ENCODE peak calls at places on chromosome 12, in six cellular contexts. One of them, this sample, is unnamed.

GRCh38 chr12:76518699-76519098 is 40.9 kb downstream of the OSBPL8 start:
- DNase-seq in CD8-positive, alpha-beta T cell: no peak
- DNase-seq in cardiac fibroblast: no peak
- DNase-seq in astrocyte of the spinal cord: no peak
- DNase-seq in gastrocnemius medialis: no peak
- DNase-seq in ovary: no peak
- DNase-seq in this sample: no peak

GRCh38 chr12:11162494-11162893 is 8.5 kb upstream of the SMIM10L1 start:
- DNase-seq in CD8-positive, alpha-beta T cell: no peak
- DNase-seq in ovary: no peak
- DNase-seq in astrocyte of the spinal cord: no peak
- DNase-seq in gastrocnemius medialis: no peak
- DNase-seq in cardiac fibroblast: no peak
- DNase-seq in this sample: peak; percentile 11

GRCh38 chr12:26870491-26871419 is 37.8 kb upstream of the ITPR2 start:
- DNase-seq in ovary: no peak
- DNase-seq in gastrocnemius medialis: no peak
- DNase-seq in CD8-positive, alpha-beta T cell: no peak
- DNase-seq in cardiac fibroblast: peak; percentile 91
- DNase-seq in astrocyte of the spinal cord: peak; percentile 7
- DNase-seq in this sample: peak; percentile 78

GRCh38 chr12:105706321-105706972 is 376.0 kb downstream of the C12orf75 start:
- DNase-seq in CD8-positive, alpha-beta T cell: no peak
- DNase-seq in ovary: no peak
- DNase-seq in cardiac fibroblast: no peak
- DNase-seq in astrocyte of the spinal cord: peak; percentile 83
- DNase-seq in gastrocnemius medialis: peak; percentile 81
- DNase-seq in this sample: peak; percentile 23

GRCh38 chr12:76329163-76329562 is 19.1 kb downstream of the BBS10 start:
- DNase-seq in CD8-positive, alpha-beta T cell: no peak
- DNase-seq in ovary: no peak
- DNase-seq in astrocyte of the spinal cord: peak; percentile 63
- DNase-seq in gastrocnemius medialis: no peak
- DNase-seq in cardiac fibroblast: peak; percentile 88
- DNase-seq in this sample: peak; percentile 85

GRCh38 chr12:98754095-98754494 is 109.0 kb downstream of the APAF1 start:
- DNase-seq in cardiac fibroblast: peak; percentile 6
- DNase-seq in gastrocnemius medialis: no peak
- DNase-seq in CD8-positive, alpha-beta T cell: no peak
- DNase-seq in ovary: no peak
- DNase-seq in astrocyte of the spinal cord: peak; percentile 86
- DNase-seq in this sample: peak; percentile 70

GRCh38 chr12:102543494-102543893 is 63.1 kb upstream of the IGF1 start:
- DNase-seq in gastrocnemius medialis: no peak
- DNase-seq in astrocyte of the spinal cord: no peak
- DNase-seq in CD8-positive, alpha-beta T cell: no peak
- DNase-seq in cardiac fibroblast: no peak
- DNase-seq in ovary: no peak
- DNase-seq in this sample: no peak

GRCh38 chr12:93015970-93016751 is 87.1 kb upstream of the EEA1 start:
- DNase-seq in CD8-positive, alpha-beta T cell: no peak
- DNase-seq in gastrocnemius medialis: no peak
- DNase-seq in astrocyte of the spinal cord: peak; percentile 33
- DNase-seq in ovary: no peak
- DNase-seq in cardiac fibroblast: peak; percentile 10
- DNase-seq in this sample: peak; percentile 52

GRCh38 chr12:46366771-46367170 is 5.8 kb downstream of the SLC38A2 start:
- DNase-seq in astrocyte of the spinal cord: no peak
- DNase-seq in CD8-positive, alpha-beta T cell: no peak
- DNase-seq in cardiac fibroblast: peak; percentile 40
- DNase-seq in ovary: no peak
- DNase-seq in gastrocnemius medialis: no peak
- DNase-seq in this sample: no peak

GRCh38 chr12:201361-201760 is 12.6 kb downstream of the SLC6A12 start:
- DNase-seq in CD8-positive, alpha-beta T cell: no peak
- DNase-seq in ovary: no peak
- DNase-seq in astrocyte of the spinal cord: no peak
- DNase-seq in gastrocnemius medialis: no peak
- DNase-seq in cardiac fibroblast: no peak
- DNase-seq in this sample: no peak

GRCh38 chr12:204261-204678 is 9.7 kb downstream of the SLC6A12 start:
- DNase-seq in gastrocnemius medialis: no peak
- DNase-seq in astrocyte of the spinal cord: no peak
- DNase-seq in CD8-positive, alpha-beta T cell: no peak
- DNase-seq in ovary: no peak
- DNase-seq in cardiac fibroblast: no peak
- DNase-seq in this sample: no peak

GRCh38 chr12:203074-203461 is 10.9 kb downstream of the SLC6A12 start:
- DNase-seq in cardiac fibroblast: no peak
- DNase-seq in CD8-positive, alpha-beta T cell: no peak
- DNase-seq in gastrocnemius medialis: no peak
- DNase-seq in ovary: no peak
- DNase-seq in astrocyte of the spinal cord: no peak
- DNase-seq in this sample: no peak

GRCh38 chr12:203462-204260 is 10.3 kb downstream of the SLC6A12 start:
- DNase-seq in CD8-positive, alpha-beta T cell: no peak
- DNase-seq in cardiac fibroblast: peak; percentile 17
- DNase-seq in gastrocnemius medialis: no peak
- DNase-seq in astrocyte of the spinal cord: no peak
- DNase-seq in ovary: peak; percentile 68
- DNase-seq in this sample: no peak

DNA sequence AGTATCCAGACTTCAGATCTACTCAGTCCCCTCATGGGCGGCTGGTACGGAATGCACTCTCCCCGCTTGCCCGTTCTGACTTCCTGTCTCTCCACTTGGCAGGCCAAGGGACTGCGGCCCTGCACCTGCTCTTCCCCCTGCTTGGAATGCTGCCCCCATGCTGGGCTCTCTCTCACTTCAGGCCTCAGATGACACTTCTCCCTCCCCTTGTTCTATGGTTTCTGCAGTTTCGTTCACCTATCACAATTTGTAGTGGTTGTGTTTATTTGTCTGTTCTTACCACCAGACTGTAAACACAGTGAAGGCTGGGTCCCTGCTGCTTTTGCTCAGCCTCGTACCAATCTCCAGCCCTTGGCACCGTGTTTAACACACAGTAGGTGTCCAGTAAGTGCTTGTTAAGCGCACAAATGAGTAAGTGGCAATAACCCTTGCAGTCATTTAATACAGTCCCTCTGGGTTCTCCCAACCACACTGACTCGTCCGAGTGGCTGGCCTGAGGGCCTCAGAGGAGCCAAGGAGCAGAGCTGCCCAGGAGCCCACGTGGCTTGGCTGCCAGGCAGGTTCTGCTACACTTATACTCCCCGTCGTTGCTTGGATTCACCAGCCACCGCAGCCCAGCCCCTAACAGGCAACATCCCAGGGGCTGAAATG is 11.8 kb downstream of the SLC6A12 start:
- DNase-seq in CD8-positive, alpha-beta T cell: no peak
- DNase-seq in cardiac fibroblast: no peak
- DNase-seq in gastrocnemius medialis: peak; percentile 32
- DNase-seq in ovary: no peak
- DNase-seq in astrocyte of the spinal cord: no peak
- DNase-seq in this sample: peak; percentile 10
- H3K4me3 ChIP-seq in CD8-positive, alpha-beta T cell: no peak overlapping the region
- H3K4me3 ChIP-seq in cardiac fibroblast: no peak overlapping the region
- H3K4me3 ChIP-seq in gastrocnemius medialis: peak overlapping the region; percentile 25
- H3K4me3 ChIP-seq in ovary: no peak overlapping the region
- H3K4me3 ChIP-seq in astrocyte of the spinal cord: no peak overlapping the region
- H3K4me3 ChIP-seq in this sample: no peak overlapping the region

GRCh38 chr12:107622005-107622404 is 63.6 kb upstream of the PWP1 start:
- DNase-seq in CD8-positive, alpha-beta T cell: no peak
- DNase-seq in cardiac fibroblast: peak; percentile 2
- DNase-seq in gastrocnemius medialis: no peak
- DNase-seq in ovary: no peak
- DNase-seq in astrocyte of the spinal cord: peak; percentile 12
- DNase-seq in this sample: peak; percentile 12
- TF ChIP-seq CTCF in CD8-positive, alpha-beta T cell: no peak
- TF ChIP-seq CTCF in cardiac fibroblast: peak; percentile 61
- TF ChIP-seq CTCF in gastrocnemius medialis: no peak
- TF ChIP-seq CTCF in ovary: no peak
- TF ChIP-seq CTCF in astrocyte of the spinal cord: peak; percentile 60
- TF ChIP-seq CTCF in this sample: peak; percentile 41

DNA sequence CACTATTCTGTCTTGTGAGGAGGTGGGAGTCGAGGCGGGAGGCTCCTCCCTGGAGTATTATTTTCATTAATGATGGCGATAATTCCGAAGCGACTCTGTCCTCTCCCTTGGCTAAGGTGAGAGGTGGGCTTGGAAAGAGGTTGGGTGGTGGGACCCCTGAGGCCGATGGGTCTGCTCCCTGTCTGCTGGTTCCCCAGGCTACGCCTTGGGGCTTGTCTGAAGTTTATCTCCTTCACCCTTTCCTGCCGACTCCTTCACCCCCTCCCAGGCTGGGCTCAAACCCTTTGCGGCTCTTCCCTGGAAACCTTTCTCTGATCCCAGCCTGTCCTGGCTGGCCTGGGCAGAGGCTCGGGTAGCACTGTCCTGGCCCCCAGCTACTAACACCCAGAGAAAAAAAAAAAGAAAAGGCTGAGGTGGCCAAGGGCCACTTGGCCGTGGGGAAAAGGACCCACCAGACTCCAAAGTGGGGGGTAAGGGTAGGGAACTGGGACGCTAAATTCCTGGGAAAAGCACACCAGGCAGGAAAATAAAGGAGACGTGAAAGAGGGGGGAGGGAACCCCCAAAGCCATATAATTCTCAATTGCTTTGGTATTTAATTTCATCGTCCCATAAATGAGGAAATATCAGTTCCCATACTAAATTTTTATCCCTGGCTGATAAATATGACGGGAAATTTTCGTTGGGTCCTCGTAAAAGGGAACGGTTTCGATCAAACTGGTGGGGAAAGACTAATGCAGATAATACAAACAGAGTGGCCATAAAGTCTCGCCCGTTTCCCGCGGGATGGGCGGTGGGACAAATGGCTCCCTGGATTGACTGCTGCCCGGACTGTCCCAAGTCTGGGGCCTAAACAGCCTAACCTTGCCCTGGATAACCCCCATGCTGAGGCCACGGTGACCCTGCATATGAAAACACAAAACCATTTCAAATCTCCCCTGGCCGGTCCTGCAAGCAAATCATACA is 2.0 kb upstream of the HOXC10 start:
- DNase-seq in cardiac fibroblast: no peak
- DNase-seq in CD8-positive, alpha-beta T cell: no peak
- DNase-seq in ovary: no peak
- DNase-seq in astrocyte of the spinal cord: no peak
- DNase-seq in gastrocnemius medialis: no peak
- DNase-seq in this sample: no peak
- H3K4me3 ChIP-seq in cardiac fibroblast: no peak overlapping the region
- H3K4me3 ChIP-seq in CD8-positive, alpha-beta T cell: no peak overlapping the region
- H3K4me3 ChIP-seq in ovary: no peak overlapping the region
- H3K4me3 ChIP-seq in astrocyte of the spinal cord: no peak overlapping the region
- H3K4me3 ChIP-seq in gastrocnemius medialis: peak overlapping the region; percentile 59
- H3K4me3 ChIP-seq in this sample: no peak overlapping the region

GRCh38 chr12:87348071-87348470 is 681.1 kb downstream of the C12orf50 start:
- DNase-seq in astrocyte of the spinal cord: no peak
- DNase-seq in ovary: no peak
- DNase-seq in CD8-positive, alpha-beta T cell: no peak
- DNase-seq in gastrocnemius medialis: no peak
- DNase-seq in cardiac fibroblast: no peak
- DNase-seq in this sample: no peak

GRCh38 chr12:87344699-87345098 is 684.5 kb downstream of the C12orf50 start:
- DNase-seq in astrocyte of the spinal cord: peak; percentile 9
- DNase-seq in gastrocnemius medialis: no peak
- DNase-seq in CD8-positive, alpha-beta T cell: no peak
- DNase-seq in cardiac fibroblast: no peak
- DNase-seq in ovary: no peak
- DNase-seq in this sample: peak; percentile 11
- TF ChIP-seq CTCF in astrocyte of the spinal cord: peak; percentile 19
- TF ChIP-seq CTCF in gastrocnemius medialis: no peak
- TF ChIP-seq CTCF in CD8-positive, alpha-beta T cell: no peak
- TF ChIP-seq CTCF in cardiac fibroblast: peak; percentile 6
- TF ChIP-seq CTCF in ovary: no peak
- TF ChIP-seq CTCF in this sample: peak; percentile 41

GRCh38 chr12:55996201-55996714 is 818 bp upstream of the SUOX start:
- DNase-seq in astrocyte of the spinal cord: peak; percentile 72
- DNase-seq in cardiac fibroblast: peak; percentile 77
- DNase-seq in CD8-positive, alpha-beta T cell: peak; percentile 75
- DNase-seq in ovary: no peak
- DNase-seq in gastrocnemius medialis: no peak
- DNase-seq in this sample: peak; percentile 70
- H3K4me3 ChIP-seq in astrocyte of the spinal cord: peak overlapping the region; percentile 89
- H3K4me3 ChIP-seq in cardiac fibroblast: peak overlapping the region; percentile 83
- H3K4me3 ChIP-seq in CD8-positive, alpha-beta T cell: no peak overlapping the region
- H3K4me3 ChIP-seq in ovary: peak overlapping the region; percentile 52
- H3K4me3 ChIP-seq in gastrocnemius medialis: peak overlapping the region; percentile 66
- H3K4me3 ChIP-seq in this sample: peak overlapping the region; percentile 81

GRCh38 chr12:129186952-129187351 is 333.7 kb downstream of the GLT1D1 start:
- DNase-seq in astrocyte of the spinal cord: no peak
- DNase-seq in ovary: no peak
- DNase-seq in gastrocnemius medialis: no peak
- DNase-seq in CD8-positive, alpha-beta T cell: no peak
- DNase-seq in cardiac fibroblast: no peak
- DNase-seq in this sample: no peak
- TF ChIP-seq CTCF in astrocyte of the spinal cord: no peak
- TF ChIP-seq CTCF in ovary: no peak
- TF ChIP-seq CTCF in gastrocnemius medialis: no peak
- TF ChIP-seq CTCF in CD8-positive, alpha-beta T cell: no peak
- TF ChIP-seq CTCF in cardiac fibroblast: no peak
- TF ChIP-seq CTCF in this sample: no peak